ENCODE peak calls at places on chromosome 3, in eight cellular contexts. T is cardiac muscle cell, Y is body of pancreas, R is uterus, I is bronchial epithelial cell, J is tibial nerve, Q is left ventricle myocardium inferior, P is astrocyte of the spinal cord. U is an unnamed sample.

GRCh38 chr3:183488343-183488742 is 59.9 kb upstream of the MCF2L2 start:
- DNase-seq in I (no peak), P (no peak), Y (no peak), R (no peak), T (no peak), Q (no peak), J (no peak), U (no peak)

GRCh38 chr3:176430244-176430893 is 766.9 kb downstream of the TBL1XR1 start:
- DNase-seq in P (peak), J (no peak), I (peak), Q (no peak), Y (peak), T (peak), R (no peak), U (peak)

GRCh38 chr3:123313889-123314288 is 112.1 kb downstream of the SEC22A start:
- DNase-seq in P (no peak), I (no peak), Y (no peak), J (no peak), Q (no peak), T (no peak), R (no peak), U (no peak)

GRCh38 chr3:14434105-14434504 is 31.7 kb downstream of the SLC6A6 start:
- DNase-seq in T (no peak), Y (no peak), J (no peak), R (no peak), Q (no peak), I (peak), P (peak), U (no peak)

GRCh38 chr3:168417016-168417415 is 321.3 kb upstream of the GOLIM4 start:
- DNase-seq in Q (no peak), P (no peak), J (no peak), I (peak), T (no peak), R (no peak), Y (no peak), U (no peak)

GRCh38 chr3:75272708-75273107 is 391.4 kb upstream of the FRG2C start:
- DNase-seq in R (no peak), J (no peak), P (peak), Q (no peak), I (peak), Y (peak), T (no peak), U (no peak)

GRCh38 chr3:146685050-146685814 is 80.1 kb upstream of the PLSCR5 start:
- DNase-seq in I (no peak), T (no peak), Y (no peak), J (no peak), Q (no peak), R (no peak), P (no peak), U (no peak)

GRCh38 chr3:48402907-48403306 is 27.0 kb downstream of the PLXNB1 start:
- DNase-seq in J (peak), T (no peak), I (no peak), Y (no peak), Q (no peak), R (peak), P (no peak), U (no peak)

GRCh38 chr3:158384019-158384418 is 187.0 kb upstream of the MLF1 start:
- DNase-seq in Y (no peak), Q (no peak), I (no peak), R (no peak), T (no peak), J (no peak), P (no peak), U (no peak)

GRCh38 chr3:18438586-18438985 is 13.4 kb upstream of the SATB1 start:
- DNase-seq in R (no peak), Q (no peak), P (no peak), I (no peak), T (no peak), J (no peak), Y (no peak), U (no peak)

GRCh38 chr3:186589115-186589514 is 18.6 kb downstream of the DNAJB11 start:
- DNase-seq in J (no peak), Y (no peak), P (no peak), R (no peak), T (peak), Q (no peak), I (peak), U (no peak)

GRCh38 chr3:70108072-70108471 is 108.5 kb downstream of the SAMMSON start:
- DNase-seq in P (no peak), J (no peak), I (peak), T (no peak), R (no peak), Q (no peak), Y (peak), U (peak)

GRCh38 chr3:106570426-106570825 is 701.6 kb upstream of the CBLB start:
- DNase-seq in Q (no peak), R (no peak), P (no peak), J (no peak), T (no peak), Y (no peak), I (peak), U (no peak)

GRCh38 chr3:165462616-165463334 is 266.6 kb upstream of the SLITRK3 start:
- DNase-seq in I (no peak), T (no peak), J (no peak), R (peak), P (no peak), Y (no peak), Q (no peak), U (no peak)

GRCh38 chr3:69890094-69890493 is 109.4 kb upstream of the SAMMSON start:
- DNase-seq in Q (no peak), T (no peak), R (no peak), I (peak), J (no peak), P (no peak), Y (no peak), U (no peak)

GRCh38 chr3:144840866-144841265 is 869.2 kb downstream of the DIPK2A start:
- DNase-seq in J (no peak), Y (no peak), R (no peak), Q (no peak), I (no peak), P (no peak), T (no peak), U (no peak)

GRCh38 chr3:52791396-52791795 is 3.2 kb upstream of the ITIH3 start:
- DNase-seq in J (no peak), I (no peak), Y (no peak), T (no peak), P (no peak), Q (no peak), R (no peak), U (no peak)

GRCh38 chr3:28751864-28752263 is 403.2 kb upstream of the AZI2 start:
- DNase-seq in J (no peak), P (no peak), Y (no peak), Q (no peak), I (no peak), R (no peak), T (no peak), U (no peak)

GRCh38 chr3:42013652-42014442 is 51.9 kb upstream of the ULK4 start:
- DNase-seq in R (peak), J (no peak), T (peak), P (no peak), Y (peak), Q (peak), I (no peak), U (peak)

GRCh38 chr3:13452490-13453335 is 27.4 kb upstream of the HDAC11 start:
- DNase-seq in I (peak), Y (peak), T (peak), P (peak), R (no peak), J (no peak), Q (no peak), U (peak)

GRCh38 chr3:143718463-143718862 is 129.8 kb downstream of the SLC9A9 start:
- DNase-seq in P (no peak), I (no peak), T (no peak), R (no peak), Q (no peak), Y (no peak), J (no peak), U (peak)

GRCh38 chr3:62134061-62134496 is 239.3 kb downstream of the FEZF2 start:
- DNase-seq in P (peak), Y (peak), Q (peak), T (peak), J (no peak), I (peak), R (peak), U (no peak)

GRCh38 chr3:158471639-158472294 is 99.2 kb upstream of the MLF1 start:
- DNase-seq in I (peak), R (no peak), Y (no peak), J (no peak), P (peak), T (no peak), Q (no peak), U (no peak)

GRCh38 chr3:183551930-183552329 is 3.6 kb downstream of the KLHL6 start:
- DNase-seq in R (no peak), T (no peak), P (no peak), Y (no peak), J (no peak), Q (no peak), I (no peak), U (no peak)

GRCh38 chr3:13018039-13018431 is 55.2 kb downstream of the IQSEC1 start:
- DNase-seq in J (no peak), T (no peak), Q (no peak), Y (peak), R (no peak), I (no peak), P (no peak), U (peak)

GRCh38 chr3:53160660-53161344 is at the start of gene PRKCD:
- DNase-seq in J (peak), I (peak), T (peak), Q (peak), P (peak), R (peak), Y (peak), U (peak)

GRCh38 chr3:154304116-154304786 is 20.0 kb downstream of the DHX36 start:
- DNase-seq in J (no peak), R (no peak), Y (no peak), I (peak), Q (no peak), P (no peak), T (no peak), U (no peak)

GRCh38 chr3:112247900-112248299 is 46.1 kb downstream of the SLC9C1 start:
- DNase-seq in T (no peak), J (no peak), Y (no peak), I (no peak), R (no peak), P (no peak), Q (no peak), U (no peak)

GRCh38 chr3:16741890-16742289 is 136.7 kb upstream of the DAZL start:
- DNase-seq in Q (peak), J (no peak), P (peak), Y (no peak), I (no peak), R (no peak), T (peak), U (no peak)

GRCh38 chr3:1055870-1056269 is 37.0 kb upstream of the CNTN6 start:
- DNase-seq in J (no peak), Y (no peak), R (no peak), P (no peak), I (no peak), Q (no peak), T (no peak), U (no peak)

GRCh38 chr3:177468331-177468730 is 271.0 kb upstream of the TBL1XR1 start:
- DNase-seq in T (no peak), P (peak), J (no peak), R (no peak), Q (peak), I (no peak), Y (peak), U (no peak)

GRCh38 chr3:39407259-39407629 is 724 bp downstream of the RPSA start:
- DNase-seq in Q (no peak), I (no peak), R (no peak), P (no peak), T (no peak), Y (no peak), J (no peak), U (no peak)

GRCh38 chr3:169665264-169666078 is 2.0 kb upstream of the MECOM start:
- DNase-seq in I (peak), R (no peak), T (no peak), Y (no peak), Q (no peak), P (no peak), J (no peak), U (no peak)

GRCh38 chr3:119625451-119626153 is 27.9 kb downstream of the PLA1A start:
- DNase-seq in I (no peak), R (no peak), P (no peak), J (no peak), Q (no peak), T (no peak), Y (no peak), U (no peak)

GRCh38 chr3:129954509-129954908 is 20.0 kb upstream of the TRH start:
- DNase-seq in R (no peak), P (no peak), I (no peak), Y (no peak), T (no peak), J (no peak), Q (no peak), U (no peak)

GRCh38 chr3:153513236-153513635 is 351.2 kb downstream of the RAP2B start:
- DNase-seq in Q (no peak), R (no peak), P (no peak), Y (no peak), J (no peak), I (peak), T (peak), U (peak)

GRCh38 chr3:109035082-109035481 is 81.4 kb upstream of the GUCA1C start:
- DNase-seq in Q (no peak), I (no peak), J (no peak), R (no peak), P (no peak), Y (no peak), T (no peak), U (no peak)

GRCh38 chr3:4743371-4743770 is 235.9 kb upstream of the BHLHE40 start:
- DNase-seq in Y (no peak), P (no peak), R (no peak), I (no peak), T (no peak), J (no peak), Q (no peak), U (no peak)

GRCh38 chr3:25094932-25095690 is 333.0 kb upstream of the RARB start:
- DNase-seq in Q (no peak), T (peak), I (no peak), R (no peak), J (no peak), P (no peak), Y (no peak), U (no peak)

GRCh38 chr3:107855710-107856109 is 235.1 kb downstream of the CD47 start:
- DNase-seq in J (no peak), Q (no peak), P (peak), R (no peak), Y (peak), I (peak), T (peak), U (no peak)
- TF ChIP-seq CTCF in J (no peak), Q (peak), P (peak), R (no peak), Y (peak), I (peak), T (peak), U (peak)

DNA sequence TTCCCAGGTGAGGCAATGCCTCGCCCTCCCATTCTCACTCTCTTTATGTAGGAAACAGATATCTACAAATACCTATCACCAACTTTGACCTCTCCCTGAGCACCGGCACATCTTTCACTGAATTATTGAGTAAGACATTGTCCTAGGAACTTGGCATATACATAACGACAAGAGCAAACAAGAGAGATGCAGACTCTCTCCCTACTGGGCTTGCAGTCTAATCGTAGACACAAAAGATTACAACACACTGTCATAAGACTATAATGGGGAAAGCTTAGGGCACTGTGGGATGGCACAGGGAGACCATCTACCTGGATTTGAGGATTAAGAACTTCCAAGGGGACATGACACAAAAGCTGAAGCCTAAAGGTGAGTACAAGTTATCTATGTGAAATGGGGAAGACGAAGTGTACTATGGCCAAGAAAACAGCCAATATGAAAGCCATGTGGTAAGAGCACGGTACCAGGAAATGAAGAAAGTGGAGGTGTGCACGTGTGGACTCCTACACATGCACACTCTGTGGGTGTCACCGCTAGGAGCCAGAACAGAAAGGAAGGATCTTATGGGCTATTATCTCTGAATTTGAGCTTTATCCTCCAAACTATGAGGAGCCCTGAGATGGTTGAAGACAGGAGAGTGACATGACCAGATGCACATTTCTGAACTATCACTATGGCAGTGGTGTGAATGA is 218.8 kb upstream of the STRIT1 start:
- DNase-seq in Q (no peak), T (no peak), R (no peak), J (no peak), I (no peak), P (no peak), Y (no peak), U (no peak)
- H3K4me3 ChIP-seq in Q (no peak), T (no peak), R (no peak), J (no peak), I (no peak), P (no peak), Y (no peak), U (no peak)

DNA sequence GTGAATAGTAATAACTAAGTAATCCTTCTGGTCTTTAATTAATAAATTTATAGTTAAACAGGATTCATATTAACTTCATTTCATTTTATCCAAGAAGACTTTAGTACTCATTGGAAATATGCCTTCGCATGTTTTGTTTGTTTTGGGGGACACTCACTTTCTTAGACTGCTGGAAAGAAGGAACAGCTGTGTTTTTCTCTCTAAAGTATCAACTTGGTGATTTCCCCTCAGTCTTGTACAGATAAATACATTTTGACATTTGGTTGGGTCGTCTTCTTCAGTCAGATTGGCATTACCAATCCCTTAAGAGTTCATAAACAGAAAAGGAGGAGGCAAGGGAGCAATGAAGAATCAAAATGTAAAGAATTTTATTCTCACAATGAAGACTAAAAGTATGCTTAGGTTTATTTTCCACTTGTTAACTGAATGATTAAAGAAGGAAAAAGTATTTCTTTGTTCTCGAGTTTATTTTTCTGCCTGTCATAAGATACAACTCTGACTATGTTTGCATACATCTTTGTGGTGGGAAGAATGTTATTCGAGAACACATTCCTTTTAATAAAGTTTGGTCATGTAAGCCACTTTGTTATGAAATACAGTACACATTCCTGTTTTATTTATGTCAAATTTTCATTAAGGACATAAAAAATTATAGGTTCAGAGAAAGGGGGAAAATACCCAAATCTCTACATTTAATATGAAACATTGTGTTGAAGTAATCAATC is 140.2 kb downstream of the GMNC start:
- DNase-seq in Q (no peak), J (no peak), I (no peak), T (no peak), P (no peak), R (no peak), Y (no peak), U (no peak)
- TF ChIP-seq CTCF in Q (no peak), J (no peak), I (no peak), T (no peak), P (no peak), R (no peak), Y (no peak), U (no peak)

GRCh38 chr3:9902372-9903237 is at the start of gene IL17RE:
- DNase-seq in Q (no peak), I (peak), P (no peak), T (no peak), R (no peak), Y (peak), J (no peak), U (no peak)
- H3K4me3 ChIP-seq in Q (peak), I (peak), P (no peak), T (no peak), R (no peak), Y (no peak), J (peak), U (no peak)

DNA sequence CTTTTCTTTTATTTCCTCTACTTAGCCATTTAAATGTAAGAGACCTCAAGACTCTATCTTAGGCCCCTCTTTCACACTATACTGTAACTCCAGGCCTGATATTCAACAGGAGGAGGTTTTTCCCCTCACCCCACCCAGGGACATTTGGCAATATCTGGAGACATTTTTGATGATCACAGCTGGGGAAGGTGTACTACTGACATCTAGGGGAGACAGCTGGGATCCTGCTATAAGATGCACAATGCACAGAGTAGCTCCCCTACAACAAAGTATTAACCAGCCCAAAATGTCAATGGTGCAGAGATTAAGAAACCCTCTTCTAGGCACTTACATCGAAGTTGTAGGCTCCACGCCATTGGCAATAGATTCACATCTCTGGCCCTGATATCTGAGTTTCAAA is 517.5 kb upstream of the UBE2E2 start:
- DNase-seq in J (no peak), I (peak), P (no peak), Y (no peak), R (no peak), Q (no peak), T (no peak), U (no peak)
- TF ChIP-seq CTCF in J (no peak), I (peak), P (peak), Y (no peak), R (no peak), Q (no peak), T (no peak), U (peak)

GRCh38 chr3:188620752-188621151 is 466.8 kb downstream of the LPP start:
- DNase-seq in R (no peak), P (no peak), J (no peak), T (no peak), Q (no peak), Y (no peak), I (no peak), U (no peak)
- H3K4me3 ChIP-seq in R (no peak), P (no peak), J (no peak), T (no peak), Q (no peak), Y (no peak), I (no peak), U (no peak)